ENCODE peak calls at places on chromosomes 6 and 20, in eight cellular contexts. K is NCI-H1105 treated with DMSO at 0.1 percent for 48 hours, V is amniotic stem cell, P is EL, A is stromal cell of bone marrow, N is ACHN, I is RPMI7951, O is WERI-Rb-1. E is an unnamed sample.

GRCh38 chr20:36544134-36545018 is 3.1 kb downstream of the MYL9 start:
- DNase-seq in I (peak; percentile 49), A (peak; percentile 73), N (peak; percentile 22), V (peak; percentile 63), P (peak; percentile 85), K (peak; percentile 18), O (no peak), E (no peak)

GRCh38 chr6:31462026-31462963 is 35.6 kb upstream of the MICB start:
- DNase-seq in K (no peak), N (no peak), A (no peak), P (peak; percentile 64), V (no peak), I (peak; percentile 37), O (no peak), E (no peak)

GRCh38 chr6:32659856-32660595 is 6.4 kb downstream of the HLA-DQB1 start:
- DNase-seq in N (no peak), P (no peak), A (no peak), V (no peak), I (no peak), O (no peak), K (no peak), E (no peak)

GRCh38 chr20:62549499-62550086 is 73.8 kb upstream of the GATA5 start:
- DNase-seq in O (no peak), K (no peak), V (no peak), A (no peak), P (no peak), I (no peak), N (no peak), E (no peak)

GRCh38 chr20:48626226-48626937 is 201.4 kb downstream of the PREX1 start:
- DNase-seq in K (no peak), N (no peak), P (no peak), V (no peak), O (no peak), A (no peak), I (peak; percentile 79), E (no peak)

GRCh38 chr20:44109951-44110361 is 77.0 kb downstream of the JPH2 start:
- DNase-seq in N (no peak), I (no peak), P (no peak), O (no peak), A (no peak), V (no peak), K (no peak), E (no peak)

GRCh38 chr6:144879436-144879835 is 594.3 kb downstream of the UTRN start:
- DNase-seq in A (no peak), I (no peak), P (peak; percentile 57), O (no peak), N (no peak), K (no peak), V (no peak), E (no peak)

GRCh38 chr6:43009124-43009523 is 4.6 kb downstream of the MEA1 start:
- DNase-seq in O (peak; percentile 81), P (peak; percentile 32), N (peak; percentile 42), K (peak; percentile 41), I (peak; percentile 39), A (no peak), V (no peak), E (no peak)

GRCh38 chr20:1319462-1319861 is 9.5 kb downstream of the SDCBP2 start:
- DNase-seq in V (no peak), K (no peak), I (no peak), A (no peak), N (no peak), O (no peak), P (no peak), E (no peak)

GRCh38 chr20:31485450-31486339 is 10.6 kb downstream of the REM1 start:
- DNase-seq in P (peak; percentile 39), I (peak; percentile 74), A (peak; percentile 64), N (no peak), V (no peak), K (no peak), O (no peak), E (peak; percentile 47)

GRCh38 chr6:156102129-156102528 is 646.5 kb upstream of the NOX3 start:
- DNase-seq in V (no peak), K (no peak), I (peak; percentile 28), P (peak; percentile 7), A (no peak), N (peak; percentile 5), O (no peak), E (no peak)

GRCh38 chr20:44527716-44528199 is 5.9 kb upstream of the SERINC3 start:
- DNase-seq in N (no peak), I (no peak), A (no peak), P (no peak), V (no peak), O (peak; percentile 15), K (no peak), E (no peak)

GRCh38 chr6:7910298-7910653 is 312 bp downstream of the TXNDC5 start:
- DNase-seq in N (no peak), I (no peak), A (no peak), K (no peak), O (no peak), V (no peak), P (no peak), E (no peak)